ENCODE peak calls at places on chromosome 19, in seven cellular contexts. One of them, this sample, is unnamed.

GRCh38 chr19:55385749-55386514 is at the start of gene RPL28:
- DNase-seq in tibial artery: peak
- DNase-seq in left ventricle myocardium inferior: peak
- DNase-seq in cardiac muscle cell: peak
- DNase-seq in AG04450: peak
- DNase-seq in Calu3: peak
- DNase-seq in esophagus muscularis mucosa: peak
- DNase-seq in this sample: peak

GRCh38 chr19:47434088-47434487 is 14.8 kb upstream of the MEIS3 start:
- DNase-seq in tibial artery: no peak
- DNase-seq in left ventricle myocardium inferior: no peak
- DNase-seq in cardiac muscle cell: no peak
- DNase-seq in AG04450: no peak
- DNase-seq in Calu3: no peak
- DNase-seq in esophagus muscularis mucosa: no peak
- DNase-seq in this sample: no peak

GRCh38 chr19:56245062-56245740 is 27.3 kb upstream of the EDDM13 start:
- DNase-seq in tibial artery: no peak
- DNase-seq in left ventricle myocardium inferior: no peak
- DNase-seq in cardiac muscle cell: no peak
- DNase-seq in AG04450: no peak
- DNase-seq in Calu3: no peak
- DNase-seq in esophagus muscularis mucosa: no peak
- DNase-seq in this sample: no peak

GRCh38 chr19:8017808-8018207 is 12.4 kb upstream of the ELAVL1 start:
- DNase-seq in tibial artery: no peak
- DNase-seq in left ventricle myocardium inferior: no peak
- DNase-seq in cardiac muscle cell: no peak
- DNase-seq in AG04450: no peak
- DNase-seq in Calu3: no peak
- DNase-seq in esophagus muscularis mucosa: no peak
- DNase-seq in this sample: peak

GRCh38 chr19:38728752-38729541 is 15.3 kb downstream of the CAPN12 start:
- DNase-seq in tibial artery: no peak
- DNase-seq in left ventricle myocardium inferior: peak
- DNase-seq in cardiac muscle cell: no peak
- DNase-seq in AG04450: no peak
- DNase-seq in Calu3: no peak
- DNase-seq in esophagus muscularis mucosa: no peak
- DNase-seq in this sample: no peak

GRCh38 chr19:55324705-55325104 is 436 bp downstream of the TMEM150B start:
- DNase-seq in tibial artery: no peak
- DNase-seq in left ventricle myocardium inferior: no peak
- DNase-seq in cardiac muscle cell: no peak
- DNase-seq in AG04450: no peak
- DNase-seq in Calu3: no peak
- DNase-seq in esophagus muscularis mucosa: no peak
- DNase-seq in this sample: no peak

GRCh38 chr19:51948979-51949378 is 21.7 kb downstream of the ZNF613 start:
- DNase-seq in tibial artery: peak
- DNase-seq in left ventricle myocardium inferior: peak
- DNase-seq in cardiac muscle cell: peak
- DNase-seq in AG04450: no peak
- DNase-seq in Calu3: no peak
- DNase-seq in esophagus muscularis mucosa: no peak
- DNase-seq in this sample: no peak

GRCh38 chr19:38711726-38712153 is 32.5 kb downstream of the CAPN12 start:
- DNase-seq in tibial artery: no peak
- DNase-seq in left ventricle myocardium inferior: no peak
- DNase-seq in cardiac muscle cell: peak
- DNase-seq in AG04450: peak
- DNase-seq in Calu3: no peak
- DNase-seq in esophagus muscularis mucosa: no peak
- DNase-seq in this sample: no peak

GRCh38 chr19:49492573-49493411 is 3.4 kb upstream of the RPS11 start:
- DNase-seq in tibial artery: no peak
- DNase-seq in left ventricle myocardium inferior: no peak
- DNase-seq in cardiac muscle cell: no peak
- DNase-seq in AG04450: no peak
- DNase-seq in Calu3: no peak
- DNase-seq in esophagus muscularis mucosa: no peak
- DNase-seq in this sample: no peak

GRCh38 chr19:42469311-42470239 is 26.8 kb upstream of the CXCL17 start:
- DNase-seq in tibial artery: no peak
- DNase-seq in left ventricle myocardium inferior: no peak
- DNase-seq in cardiac muscle cell: no peak
- DNase-seq in AG04450: no peak
- DNase-seq in Calu3: no peak
- DNase-seq in esophagus muscularis mucosa: no peak
- DNase-seq in this sample: no peak

GRCh38 chr19:1132625-1133383 is 29.0 kb downstream of the GPX4 start:
- DNase-seq in tibial artery: no peak
- DNase-seq in left ventricle myocardium inferior: no peak
- DNase-seq in cardiac muscle cell: peak
- DNase-seq in AG04450: no peak
- DNase-seq in Calu3: no peak
- DNase-seq in esophagus muscularis mucosa: no peak
- DNase-seq in this sample: no peak

GRCh38 chr19:35079826-35080225 is 35.8 kb upstream of the FXYD3 start:
- DNase-seq in tibial artery: no peak
- DNase-seq in left ventricle myocardium inferior: no peak
- DNase-seq in cardiac muscle cell: no peak
- DNase-seq in AG04450: no peak
- DNase-seq in Calu3: no peak
- DNase-seq in esophagus muscularis mucosa: no peak
- DNase-seq in this sample: no peak

GRCh38 chr19:3497757-3498515 is 2.5 kb downstream of the DOHH start:
- DNase-seq in tibial artery: no peak
- DNase-seq in left ventricle myocardium inferior: no peak
- DNase-seq in cardiac muscle cell: no peak
- DNase-seq in AG04450: no peak
- DNase-seq in Calu3: no peak
- DNase-seq in esophagus muscularis mucosa: no peak
- DNase-seq in this sample: no peak

DNA sequence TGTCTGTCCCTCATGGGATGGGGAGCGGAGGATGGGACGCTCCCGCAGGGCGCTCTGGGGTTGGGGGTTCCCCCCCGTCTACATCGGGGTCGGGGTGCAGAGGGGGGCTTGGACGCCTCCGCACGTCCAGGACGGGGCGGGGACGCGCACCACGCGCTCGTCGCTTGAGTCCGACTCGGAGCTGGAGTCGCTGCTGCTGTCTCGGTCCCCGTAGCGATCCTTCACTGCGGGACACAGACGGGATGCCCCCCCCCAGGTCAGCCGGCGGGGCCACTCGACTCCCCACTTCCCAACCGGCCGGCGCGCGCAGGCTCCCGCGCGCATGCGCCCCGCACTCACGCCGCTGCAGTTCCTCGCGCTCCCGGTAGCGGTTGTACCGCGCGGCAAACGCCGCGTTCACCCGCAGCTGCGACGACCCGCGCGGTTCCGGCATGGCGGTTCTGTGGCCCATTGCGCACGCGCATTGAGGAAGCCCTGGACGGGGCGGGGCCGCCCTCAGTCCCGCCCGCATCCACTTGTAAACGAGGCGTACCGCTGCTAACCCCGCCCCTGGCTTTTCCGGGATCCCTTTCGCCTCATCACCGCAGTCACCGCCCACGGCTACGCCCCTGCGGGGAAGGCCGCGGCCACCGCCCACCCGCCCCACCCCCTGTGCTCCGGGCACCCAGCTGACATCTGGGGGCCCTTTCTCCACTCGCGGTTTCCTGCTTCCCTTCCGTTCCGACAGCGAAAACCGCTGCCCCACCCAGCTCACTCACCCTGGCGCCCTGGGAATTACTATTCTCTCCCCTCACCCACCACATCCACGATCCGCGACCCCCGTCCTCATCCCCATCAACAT is at the start of gene KRI1:
- DNase-seq in tibial artery: peak
- DNase-seq in left ventricle myocardium inferior: peak
- DNase-seq in cardiac muscle cell: peak
- DNase-seq in AG04450: peak
- DNase-seq in Calu3: peak
- DNase-seq in esophagus muscularis mucosa: peak
- DNase-seq in this sample: peak
- TF ChIP-seq CTCF in tibial artery: peak
- TF ChIP-seq CTCF in left ventricle myocardium inferior: peak
- TF ChIP-seq CTCF in cardiac muscle cell: peak
- TF ChIP-seq CTCF in AG04450: no peak
- TF ChIP-seq CTCF in Calu3: no peak
- TF ChIP-seq CTCF in esophagus muscularis mucosa: peak
- TF ChIP-seq CTCF in this sample: no peak

DNA sequence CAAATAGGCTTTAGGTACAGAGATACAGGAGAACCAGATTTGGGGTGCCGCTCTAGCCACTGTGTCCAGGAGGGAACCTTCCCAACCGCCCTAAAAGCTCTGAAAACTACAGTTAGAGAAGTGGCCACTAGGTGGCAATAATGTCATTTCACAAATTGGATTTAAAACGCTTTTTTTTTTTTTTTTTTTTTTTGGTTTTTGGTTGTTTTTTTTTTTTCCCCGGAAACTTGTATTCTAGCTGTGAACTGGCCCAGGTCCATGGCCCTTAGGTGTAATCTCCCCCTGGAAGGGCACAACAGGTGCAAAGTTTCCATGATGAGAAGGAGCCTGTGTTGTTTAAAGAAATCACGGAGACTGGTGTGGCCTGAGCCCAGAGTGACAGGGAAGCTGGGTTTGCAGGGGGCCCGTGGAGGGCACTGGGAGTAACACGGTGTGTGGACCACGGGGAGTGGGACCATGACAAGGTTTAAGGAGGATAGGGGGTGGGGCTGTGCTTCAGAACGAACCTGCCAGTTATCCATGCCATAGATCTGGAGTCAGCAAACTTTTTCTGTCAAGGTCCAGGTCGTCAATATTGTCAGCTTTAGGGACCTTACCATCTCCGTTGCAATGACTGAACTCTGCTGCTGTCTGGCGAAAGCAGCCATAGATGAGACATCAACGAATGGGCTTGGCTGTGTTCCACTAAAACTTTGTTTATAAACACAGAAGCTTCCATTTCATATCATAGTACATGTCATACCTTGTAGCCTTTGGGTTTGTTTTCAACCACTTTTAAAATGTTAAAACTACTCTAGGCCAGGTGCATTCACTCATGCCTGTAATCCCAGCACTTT is 10.1 kb downstream of the OR1I1 start:
- DNase-seq in tibial artery: no peak
- DNase-seq in left ventricle myocardium inferior: no peak
- DNase-seq in cardiac muscle cell: peak
- DNase-seq in AG04450: peak
- DNase-seq in Calu3: peak
- DNase-seq in esophagus muscularis mucosa: no peak
- DNase-seq in this sample: peak
- TF ChIP-seq CTCF in tibial artery: peak
- TF ChIP-seq CTCF in left ventricle myocardium inferior: peak
- TF ChIP-seq CTCF in cardiac muscle cell: peak
- TF ChIP-seq CTCF in AG04450: peak
- TF ChIP-seq CTCF in Calu3: peak
- TF ChIP-seq CTCF in esophagus muscularis mucosa: peak
- TF ChIP-seq CTCF in this sample: peak

GRCh38 chr19:36963262-36963661 is 47.1 kb downstream of the ZNF568 start:
- DNase-seq in tibial artery: no peak
- DNase-seq in left ventricle myocardium inferior: no peak
- DNase-seq in cardiac muscle cell: no peak
- DNase-seq in AG04450: no peak
- DNase-seq in Calu3: no peak
- DNase-seq in esophagus muscularis mucosa: no peak
- DNase-seq in this sample: no peak

DNA sequence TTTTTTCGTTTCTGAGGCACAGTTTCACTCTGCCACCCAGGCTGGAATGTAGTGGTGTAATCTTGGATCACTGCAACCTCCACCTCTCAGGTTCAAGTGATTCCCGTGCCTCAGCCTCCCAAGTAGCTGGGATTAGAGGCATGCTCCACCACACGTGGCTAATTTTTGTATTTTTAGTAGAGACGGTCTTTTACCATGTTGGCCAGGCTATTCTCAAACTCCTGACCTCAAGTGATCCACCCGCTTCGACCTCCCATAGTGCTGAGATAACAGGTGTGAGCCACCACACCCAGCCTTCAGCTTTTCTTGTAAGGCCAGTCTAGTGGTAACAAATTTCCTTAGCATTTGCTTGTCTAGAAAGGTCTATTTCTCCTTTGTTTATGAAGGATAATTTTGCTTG is 46.2 kb downstream of the ZNF568 start:
- DNase-seq in tibial artery: no peak
- DNase-seq in left ventricle myocardium inferior: no peak
- DNase-seq in cardiac muscle cell: no peak
- DNase-seq in AG04450: no peak
- DNase-seq in Calu3: no peak
- DNase-seq in esophagus muscularis mucosa: no peak
- DNase-seq in this sample: no peak
- TF ChIP-seq CTCF in tibial artery: no peak
- TF ChIP-seq CTCF in left ventricle myocardium inferior: no peak
- TF ChIP-seq CTCF in cardiac muscle cell: no peak
- TF ChIP-seq CTCF in AG04450: no peak
- TF ChIP-seq CTCF in Calu3: no peak
- TF ChIP-seq CTCF in esophagus muscularis mucosa: no peak
- TF ChIP-seq CTCF in this sample: no peak

GRCh38 chr19:17172624-17173345 is 42.4 kb upstream of the USE1 start:
- DNase-seq in tibial artery: no peak
- DNase-seq in left ventricle myocardium inferior: no peak
- DNase-seq in cardiac muscle cell: no peak
- DNase-seq in AG04450: no peak
- DNase-seq in Calu3: no peak
- DNase-seq in esophagus muscularis mucosa: no peak
- DNase-seq in this sample: no peak
- TF ChIP-seq CTCF in tibial artery: no peak
- TF ChIP-seq CTCF in left ventricle myocardium inferior: no peak
- TF ChIP-seq CTCF in cardiac muscle cell: no peak
- TF ChIP-seq CTCF in AG04450: no peak
- TF ChIP-seq CTCF in Calu3: no peak
- TF ChIP-seq CTCF in esophagus muscularis mucosa: no peak
- TF ChIP-seq CTCF in this sample: no peak

DNA sequence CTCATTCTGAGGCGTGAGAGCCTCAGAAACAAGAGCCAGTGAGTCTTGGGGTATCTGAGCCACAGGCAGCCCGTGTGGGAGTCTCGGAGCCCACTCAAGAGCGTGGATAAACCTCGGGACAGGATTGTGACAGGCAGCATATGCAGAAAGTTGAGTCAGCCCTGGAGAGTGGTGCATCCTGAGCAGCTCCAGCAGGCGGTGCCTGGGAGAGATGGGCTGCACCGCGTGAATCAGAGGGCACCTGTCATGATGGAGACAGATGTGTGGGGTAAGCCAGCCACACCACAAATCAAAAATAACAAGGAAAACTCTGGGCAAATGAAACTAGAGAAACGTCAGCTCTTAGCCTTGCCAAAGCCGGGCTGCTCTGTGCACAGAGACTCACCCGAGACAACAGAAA is 30.0 kb upstream of the POP4 start:
- DNase-seq in tibial artery: no peak
- DNase-seq in left ventricle myocardium inferior: no peak
- DNase-seq in cardiac muscle cell: no peak
- DNase-seq in AG04450: no peak
- DNase-seq in Calu3: no peak
- DNase-seq in esophagus muscularis mucosa: no peak
- DNase-seq in this sample: no peak
- TF ChIP-seq CTCF in tibial artery: no peak
- TF ChIP-seq CTCF in left ventricle myocardium inferior: no peak
- TF ChIP-seq CTCF in cardiac muscle cell: no peak
- TF ChIP-seq CTCF in AG04450: peak
- TF ChIP-seq CTCF in Calu3: no peak
- TF ChIP-seq CTCF in esophagus muscularis mucosa: no peak
- TF ChIP-seq CTCF in this sample: no peak